ENCODE peak calls at places on chromosomes 4 and X, in six cellular contexts. One of them, this sample, is unnamed.

GRCh38 chr4:56267558-56267957 is 119.7 kb downstream of the AASDH start:
- DNase-seq in GM12878: no peak
- DNase-seq in endothelial cell of umbilical vein: no peak
- DNase-seq in HepG2: no peak
- DNase-seq in A549: no peak
- DNase-seq in K562: no peak
- DNase-seq in this sample: no peak

GRCh38 chr4:144374065-144374464 is 233.5 kb upstream of the GYPA start:
- DNase-seq in endothelial cell of umbilical vein: no peak
- DNase-seq in HepG2: no peak
- DNase-seq in A549: no peak
- DNase-seq in K562: no peak
- DNase-seq in GM12878: peak
- DNase-seq in this sample: no peak

GRCh38 chrX:24672701-24673190 is 21.0 kb upstream of the POLA1 start:
- DNase-seq in HepG2: peak
- DNase-seq in K562: no peak
- DNase-seq in GM12878: no peak
- DNase-seq in A549: no peak
- DNase-seq in endothelial cell of umbilical vein: no peak
- DNase-seq in this sample: no peak

GRCh38 chr4:65592089-65592488 is 78.2 kb downstream of the EPHA5 start:
- DNase-seq in GM12878: no peak
- DNase-seq in HepG2: no peak
- DNase-seq in K562: no peak
- DNase-seq in endothelial cell of umbilical vein: no peak
- DNase-seq in A549: no peak
- DNase-seq in this sample: no peak

GRCh38 chr4:42357325-42357724 is 40.0 kb upstream of the SHISA3 start:
- DNase-seq in A549: no peak
- DNase-seq in HepG2: no peak
- DNase-seq in GM12878: no peak
- DNase-seq in K562: no peak
- DNase-seq in endothelial cell of umbilical vein: no peak
- DNase-seq in this sample: no peak

GRCh38 chrX:44260609-44261008 is 82.9 kb downstream of the EFHC2 start:
- DNase-seq in A549: no peak
- DNase-seq in HepG2: no peak
- DNase-seq in K562: no peak
- DNase-seq in endothelial cell of umbilical vein: no peak
- DNase-seq in GM12878: no peak
- DNase-seq in this sample: no peak

GRCh38 chrX:9656277-9656676 is 109.4 kb downstream of the GPR143 start:
- DNase-seq in A549: no peak
- DNase-seq in HepG2: peak
- DNase-seq in GM12878: no peak
- DNase-seq in endothelial cell of umbilical vein: no peak
- DNase-seq in K562: no peak
- DNase-seq in this sample: no peak

GRCh38 chrX:50941638-50942037 is 31.1 kb downstream of the BMP15 start:
- DNase-seq in endothelial cell of umbilical vein: no peak
- DNase-seq in HepG2: no peak
- DNase-seq in K562: no peak
- DNase-seq in GM12878: no peak
- DNase-seq in A549: peak
- DNase-seq in this sample: peak

GRCh38 chr4:3443750-3444309 is 2.1 kb downstream of the HGFAC start:
- DNase-seq in A549: no peak
- DNase-seq in GM12878: no peak
- DNase-seq in K562: no peak
- DNase-seq in endothelial cell of umbilical vein: no peak
- DNase-seq in HepG2: no peak
- DNase-seq in this sample: no peak

GRCh38 chrX:33817266-33817665 is 314.8 kb downstream of the FAM47A start:
- DNase-seq in HepG2: no peak
- DNase-seq in A549: no peak
- DNase-seq in K562: no peak
- DNase-seq in GM12878: no peak
- DNase-seq in endothelial cell of umbilical vein: no peak
- DNase-seq in this sample: no peak

GRCh38 chr4:82423245-82424054 is 6.8 kb downstream of the HNRNPDL start:
- DNase-seq in K562: no peak
- DNase-seq in A549: peak
- DNase-seq in endothelial cell of umbilical vein: no peak
- DNase-seq in HepG2: no peak
- DNase-seq in GM12878: no peak
- DNase-seq in this sample: peak

GRCh38 chr4:76748649-76749048 is 149.3 kb downstream of the SOWAHB start:
- DNase-seq in GM12878: no peak
- DNase-seq in A549: peak
- DNase-seq in HepG2: peak
- DNase-seq in endothelial cell of umbilical vein: peak
- DNase-seq in K562: no peak
- DNase-seq in this sample: peak

GRCh38 chrX:102959471-102959870 is 22.4 kb downstream of the RAB40AL start:
- DNase-seq in HepG2: no peak
- DNase-seq in K562: no peak
- DNase-seq in GM12878: no peak
- DNase-seq in A549: no peak
- DNase-seq in endothelial cell of umbilical vein: no peak
- DNase-seq in this sample: no peak

GRCh38 chr4:88062843-88063242 is 55.4 kb downstream of the PKD2 start:
- DNase-seq in K562: no peak
- DNase-seq in A549: no peak
- DNase-seq in GM12878: no peak
- DNase-seq in endothelial cell of umbilical vein: no peak
- DNase-seq in HepG2: peak
- DNase-seq in this sample: no peak

GRCh38 chrX:154028502-154029184 is 8.9 kb upstream of the IRAK1 start:
- DNase-seq in GM12878: no peak
- DNase-seq in K562: no peak
- DNase-seq in endothelial cell of umbilical vein: no peak
- DNase-seq in A549: no peak
- DNase-seq in HepG2: no peak
- DNase-seq in this sample: no peak

GRCh38 chr4:123667496-123667895 is 270.9 kb downstream of the SPRY1 start:
- DNase-seq in K562: no peak
- DNase-seq in HepG2: no peak
- DNase-seq in endothelial cell of umbilical vein: no peak
- DNase-seq in GM12878: no peak
- DNase-seq in A549: no peak
- DNase-seq in this sample: no peak

GRCh38 chrX:12489341-12489740 is 301.9 kb upstream of the PRPS2 start:
- DNase-seq in endothelial cell of umbilical vein: no peak
- DNase-seq in GM12878: no peak
- DNase-seq in K562: no peak
- DNase-seq in A549: no peak
- DNase-seq in HepG2: no peak
- DNase-seq in this sample: no peak

GRCh38 chr4:98746530-98746929 is 88.1 kb upstream of the TSPAN5 start:
- DNase-seq in GM12878: no peak
- DNase-seq in A549: no peak
- DNase-seq in K562: no peak
- DNase-seq in endothelial cell of umbilical vein: peak
- DNase-seq in HepG2: no peak
- DNase-seq in this sample: no peak

GRCh38 chrX:129545408-129545807 is 5.3 kb downstream of the OCRL start:
- DNase-seq in HepG2: no peak
- DNase-seq in GM12878: no peak
- DNase-seq in A549: no peak
- DNase-seq in endothelial cell of umbilical vein: no peak
- DNase-seq in K562: no peak
- DNase-seq in this sample: no peak

GRCh38 chr4:186982160-186982559 is 258.5 kb upstream of the FAT1 start:
- DNase-seq in K562: no peak
- DNase-seq in endothelial cell of umbilical vein: no peak
- DNase-seq in GM12878: no peak
- DNase-seq in HepG2: no peak
- DNase-seq in A549: no peak
- DNase-seq in this sample: no peak

GRCh38 chr4:186981161-186981560 is 257.5 kb upstream of the FAT1 start:
- DNase-seq in HepG2: no peak
- DNase-seq in GM12878: no peak
- DNase-seq in A549: no peak
- DNase-seq in K562: no peak
- DNase-seq in endothelial cell of umbilical vein: no peak
- DNase-seq in this sample: no peak

DNA sequence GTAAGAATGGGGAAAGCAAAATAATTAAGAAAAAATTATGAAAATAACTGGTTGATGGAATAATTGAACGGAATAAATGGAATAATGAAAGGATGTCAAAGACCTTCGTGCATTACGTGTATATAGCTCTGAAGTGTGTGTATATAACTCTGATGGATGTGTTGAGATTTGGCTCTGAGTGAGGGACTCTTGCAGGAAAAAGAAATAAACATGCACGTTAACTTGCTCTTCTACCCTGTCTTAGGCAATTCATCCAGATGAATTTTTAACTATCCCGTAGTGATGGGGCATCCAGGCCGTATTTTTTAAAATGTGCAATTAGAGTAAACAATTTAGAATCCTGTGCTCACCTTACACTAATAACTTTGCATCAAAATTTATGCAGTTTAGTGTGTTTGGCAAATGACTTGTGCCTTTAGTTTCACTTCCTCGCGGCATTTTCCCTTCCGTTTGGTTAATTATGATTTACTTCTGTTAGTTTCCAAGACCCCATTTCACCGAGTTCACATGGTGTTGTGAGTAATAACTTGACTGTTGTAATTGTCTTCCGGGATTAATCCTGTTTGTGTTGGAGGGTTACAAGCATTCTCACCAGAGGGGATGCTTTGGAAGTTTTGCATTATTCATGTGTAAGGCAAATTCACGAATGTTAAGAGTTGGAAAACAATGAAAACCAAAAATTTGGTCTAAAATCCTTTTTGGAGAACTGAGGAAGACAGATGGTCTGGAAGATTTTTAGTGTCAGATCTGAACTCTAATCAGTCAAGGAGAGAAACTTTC is 256.5 kb upstream of the FAT1 start:
- DNase-seq in HepG2: no peak
- DNase-seq in A549: no peak
- DNase-seq in endothelial cell of umbilical vein: no peak
- DNase-seq in GM12878: no peak
- DNase-seq in K562: no peak
- DNase-seq in this sample: no peak
- TF ChIP-seq MAX in HepG2: no peak
- TF ChIP-seq MAX in A549: no peak
- TF ChIP-seq MAX in endothelial cell of umbilical vein: no peak
- TF ChIP-seq MAX in GM12878: no peak
- TF ChIP-seq MAX in K562: no peak
- TF ChIP-seq MAX in this sample: no peak

DNA sequence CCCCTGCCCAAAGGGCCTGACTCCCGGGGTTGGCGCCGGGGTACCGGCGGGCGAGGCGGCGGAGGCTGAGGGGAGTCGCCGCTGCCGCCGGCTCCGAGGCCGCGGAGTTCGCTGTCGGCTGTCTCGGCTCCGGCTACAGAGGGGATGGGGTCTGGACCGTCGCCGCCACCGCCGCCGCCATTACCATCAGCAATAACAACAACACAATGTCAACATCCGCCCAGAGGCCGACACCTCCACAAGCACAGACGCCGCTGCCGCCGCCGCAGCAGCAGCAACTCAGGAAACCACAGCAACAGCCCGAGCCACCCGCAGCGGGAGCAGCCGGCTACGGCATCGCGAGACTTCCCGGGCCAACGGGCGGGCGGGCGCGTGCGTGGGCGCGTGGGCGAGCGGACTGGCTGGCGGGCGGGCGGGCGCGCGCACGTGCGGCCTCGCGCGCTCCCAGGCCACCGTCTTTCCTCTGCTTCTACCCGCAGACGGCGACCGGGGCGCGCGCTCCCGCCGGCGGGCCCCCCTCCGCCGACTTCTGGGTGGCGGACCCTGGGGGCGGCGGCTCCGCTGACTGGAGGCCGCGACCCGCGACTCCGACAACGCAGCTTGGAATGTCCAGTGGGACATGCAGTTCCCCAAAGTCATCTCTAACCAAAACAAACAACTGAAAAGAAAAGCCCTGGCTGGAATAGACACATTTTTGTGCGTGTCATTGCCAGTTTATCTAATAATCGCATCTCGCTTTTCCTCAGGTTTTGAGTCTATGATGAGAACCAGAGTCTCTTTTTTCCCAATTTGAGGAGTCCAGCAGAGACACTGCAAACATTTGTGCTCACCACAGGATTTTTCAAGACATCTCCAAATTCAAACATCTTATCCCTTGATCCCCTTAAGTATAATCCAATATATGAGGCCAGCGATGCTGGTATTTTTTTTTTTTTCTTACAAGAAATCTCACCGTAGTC is at the start of gene CHIC2:
- DNase-seq in K562: peak
- DNase-seq in GM12878: peak
- DNase-seq in HepG2: peak
- DNase-seq in A549: peak
- DNase-seq in endothelial cell of umbilical vein: peak
- DNase-seq in this sample: peak
- TF ChIP-seq MYC in K562: no peak
- TF ChIP-seq MYC in GM12878: no peak
- TF ChIP-seq MYC in HepG2: no peak
- TF ChIP-seq MYC in A549: no peak
- TF ChIP-seq MYC in endothelial cell of umbilical vein: no peak
- TF ChIP-seq MYC in this sample: no peak

DNA sequence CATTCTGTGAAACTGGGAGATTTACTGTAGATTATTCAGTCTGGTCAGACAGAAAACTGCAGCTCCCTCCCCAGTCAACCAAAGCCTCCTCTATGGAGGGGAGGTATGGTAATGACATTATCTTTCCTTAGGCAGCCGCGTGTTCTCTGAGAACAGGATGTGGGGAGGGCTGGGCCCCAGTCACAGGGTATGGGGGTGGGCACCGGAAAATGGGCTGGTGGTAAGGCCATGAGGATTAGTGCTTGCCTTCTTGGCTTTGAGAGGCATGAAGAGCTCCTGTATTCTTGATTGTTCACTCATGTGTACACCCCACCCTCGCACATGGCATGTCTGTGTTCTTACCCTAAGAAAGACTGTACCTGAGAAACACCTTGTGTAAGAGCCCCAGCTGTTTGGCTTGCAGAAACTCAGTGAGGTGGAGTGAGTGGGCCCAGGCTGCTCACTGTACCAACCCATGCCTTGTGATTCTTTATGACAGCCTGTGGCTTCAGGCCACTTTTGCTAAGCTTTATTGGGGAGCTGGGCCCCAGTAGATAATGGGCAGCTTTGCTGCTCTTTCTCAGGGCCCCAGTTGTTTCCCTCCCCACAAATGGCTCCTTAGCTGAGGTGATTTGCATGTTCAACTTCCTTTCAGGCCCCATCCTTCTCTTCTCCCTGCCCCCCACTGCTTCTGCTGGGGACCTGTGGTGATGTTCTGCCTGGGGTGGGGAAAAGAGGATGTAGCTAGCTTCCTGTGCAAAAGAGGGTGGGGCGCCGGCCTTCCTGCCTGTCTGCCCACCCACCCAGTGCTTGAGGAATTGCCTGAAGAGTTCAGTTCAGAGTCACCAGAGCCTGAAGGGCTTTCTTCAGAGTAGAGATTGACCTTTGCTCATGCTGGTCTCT is 30.7 kb downstream of the MSN start:
- DNase-seq in A549: no peak
- DNase-seq in endothelial cell of umbilical vein: peak
- DNase-seq in K562: peak
- DNase-seq in HepG2: no peak
- DNase-seq in GM12878: peak
- DNase-seq in this sample: peak
- TF ChIP-seq MAX in A549: no peak
- TF ChIP-seq MAX in endothelial cell of umbilical vein: no peak
- TF ChIP-seq MAX in K562: no peak
- TF ChIP-seq MAX in HepG2: no peak
- TF ChIP-seq MAX in GM12878: no peak
- TF ChIP-seq MAX in this sample: peak

GRCh38 chr4:186733778-186734177 is 10.1 kb upstream of the FAT1 start:
- DNase-seq in K562: no peak
- DNase-seq in endothelial cell of umbilical vein: no peak
- DNase-seq in GM12878: no peak
- DNase-seq in HepG2: peak
- DNase-seq in A549: no peak
- DNase-seq in this sample: no peak
- TF ChIP-seq MYC in K562: no peak
- TF ChIP-seq MYC in endothelial cell of umbilical vein: no peak
- TF ChIP-seq MYC in GM12878: no peak
- TF ChIP-seq MYC in HepG2: no peak
- TF ChIP-seq MYC in A549: no peak
- TF ChIP-seq MYC in this sample: no peak